ENCODE peak calls at places on chromosomes 7 and 10, in five cellular contexts. Q is adrenal gland, C is body of pancreas, D is uterus, E is esophagus squamous epithelium. N is an unnamed sample.

GRCh38 chr7:66950763-66951162 is 29.7 kb downstream of the TMEM248 start:
- DNase-seq in Q (no peak), C (no peak), D (no peak), E (no peak), N (no peak)

GRCh38 chr7:110948280-110948679 is 142.6 kb upstream of the LRRN3 start:
- DNase-seq in Q (no peak), C (no peak), D (no peak), E (no peak), N (no peak)

GRCh38 chr10:130750441-130750840 is 561.1 kb downstream of the TCERG1L start:
- DNase-seq in Q (peak), C (no peak), D (no peak), E (no peak), N (peak)

GRCh38 chr7:131327049-131327625 is 539 bp upstream of the MKLN1 start:
- DNase-seq in Q (peak), C (no peak), D (no peak), E (no peak), N (no peak)

GRCh38 chr10:42809670-42810069 is 27.1 kb downstream of the BMS1 start:
- DNase-seq in Q (no peak), C (no peak), D (no peak), E (no peak), N (no peak)

GRCh38 chr7:106793015-106793651 is 71.9 kb upstream of the PIK3CG start:
- DNase-seq in Q (no peak), C (peak), D (no peak), E (no peak), N (no peak)

GRCh38 chr7:27101906-27102577 is 441 bp downstream of the HOXA2 start:
- DNase-seq in Q (no peak), C (no peak), D (no peak), E (no peak), N (no peak)

GRCh38 chr7:80218723-80219122 is 84.1 kb downstream of the GNAI1 start:
- DNase-seq in Q (peak), C (no peak), D (no peak), E (no peak), N (no peak)

GRCh38 chr10:85617751-85618150 is 748.8 kb downstream of the GRID1 start:
- DNase-seq in Q (no peak), C (no peak), D (no peak), E (no peak), N (no peak)

GRCh38 chr7:47938574-47939165 is 9.6 kb downstream of the PKD1L1 start:
- DNase-seq in Q (no peak), C (no peak), D (no peak), E (no peak), N (no peak)

GRCh38 chr7:47941136-47941844 is 7.0 kb downstream of the PKD1L1 start:
- DNase-seq in Q (peak), C (no peak), D (no peak), E (no peak), N (no peak)

GRCh38 chr7:47942132-47942531 is 6.1 kb downstream of the PKD1L1 start:
- DNase-seq in Q (no peak), C (no peak), D (no peak), E (no peak), N (no peak)

GRCh38 chr7:47939425-47940036 is 8.7 kb downstream of the PKD1L1 start:
- DNase-seq in Q (no peak), C (no peak), D (no peak), E (no peak), N (no peak)

DNA sequence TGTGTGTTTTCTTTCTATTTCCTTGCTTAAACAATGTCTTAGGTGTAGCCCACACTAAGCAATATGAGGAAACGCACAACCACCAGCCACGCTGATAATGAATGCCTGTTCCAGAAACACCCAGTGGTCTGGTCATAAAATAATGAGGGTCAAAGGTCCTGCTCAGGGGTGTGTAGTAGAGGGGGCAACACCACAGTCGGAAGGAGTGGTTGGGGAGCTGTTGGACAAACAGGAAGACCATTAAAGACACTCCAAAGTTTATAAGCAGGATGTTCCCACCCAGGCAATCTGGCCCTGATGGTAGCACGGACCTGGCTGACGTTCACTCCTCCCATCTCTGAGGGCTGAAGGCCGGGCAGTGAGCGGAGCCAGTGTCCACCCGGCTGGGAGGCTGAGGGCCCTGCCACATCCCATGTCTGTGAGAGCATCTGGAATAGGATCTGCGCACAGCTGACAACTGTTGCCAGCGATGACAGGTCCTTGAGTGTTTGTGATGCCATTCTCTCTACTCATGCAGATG is 7.7 kb downstream of the PKD1L1 start:
- DNase-seq in Q (peak), C (no peak), D (no peak), E (no peak), N (no peak)
- TF ChIP-seq POLR2A in Q (no peak), C (no peak), D (no peak), E (no peak), N (no peak)

GRCh38 chr7:107907-108306 is 84.5 kb upstream of the FAM20C start:
- DNase-seq in Q (no peak), C (no peak), D (no peak), E (no peak), N (no peak)
- TF ChIP-seq POLR2A in Q (no peak), C (no peak), D (no peak), E (no peak), N (no peak)

GRCh38 chr7:100888988-100889760 is at the start of gene UFSP1:
- DNase-seq in Q (peak), C (no peak), D (no peak), E (no peak), N (no peak)
- TF ChIP-seq POLR2A in Q (no peak), C (peak), D (no peak), E (no peak), N (peak)

DNA sequence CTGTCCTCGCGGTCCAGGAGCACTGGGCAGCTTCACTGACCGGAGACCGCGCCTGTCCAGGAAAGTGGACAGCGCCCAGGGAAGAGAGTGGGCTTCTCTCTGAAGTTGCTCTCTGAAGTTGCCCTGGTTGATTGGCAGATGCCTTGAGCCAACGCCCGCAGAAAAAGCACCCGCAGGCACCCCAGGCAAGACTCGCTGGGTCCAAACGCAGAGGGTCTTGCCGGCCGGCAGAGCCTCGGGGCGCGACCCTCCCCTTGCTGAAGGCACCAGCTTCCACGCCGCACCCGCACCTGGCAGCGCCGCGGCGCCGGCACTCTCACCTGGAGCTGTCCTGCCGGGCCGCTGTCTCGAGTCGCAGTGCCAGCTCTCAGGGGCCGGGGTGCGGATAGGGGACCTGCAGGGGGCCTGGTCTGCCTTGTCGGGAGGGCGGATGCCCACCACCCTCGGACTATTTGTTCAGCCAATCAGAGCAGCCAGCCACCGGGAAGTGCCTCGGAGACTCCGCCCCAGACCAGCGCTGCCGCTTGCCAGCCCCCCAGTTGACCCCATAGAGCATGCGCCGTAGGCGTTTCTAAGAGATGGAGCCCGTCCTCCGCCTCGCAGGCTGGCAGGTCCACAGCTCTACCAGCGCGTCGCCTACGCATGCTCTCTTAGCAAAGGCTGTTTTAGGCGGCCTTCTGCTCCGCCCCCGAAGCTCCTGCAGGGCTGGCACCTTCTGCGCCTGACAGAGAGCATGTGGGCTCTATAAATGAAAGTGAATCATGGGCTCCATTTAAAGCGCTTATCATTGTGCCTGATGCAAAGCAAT is at the start of gene LIPA:
- DNase-seq in Q (peak), C (peak), D (peak), E (peak), N (peak)
- TF ChIP-seq POLR2A in Q (peak), C (peak), D (peak), E (no peak), N (peak)

GRCh38 chr10:12129222-12130111 is at the start of gene SEC61A2:
- DNase-seq in Q (peak), C (peak), D (peak), E (peak), N (peak)
- TF ChIP-seq POLR2A in Q (peak), C (peak), D (peak), E (peak), N (peak)

DNA sequence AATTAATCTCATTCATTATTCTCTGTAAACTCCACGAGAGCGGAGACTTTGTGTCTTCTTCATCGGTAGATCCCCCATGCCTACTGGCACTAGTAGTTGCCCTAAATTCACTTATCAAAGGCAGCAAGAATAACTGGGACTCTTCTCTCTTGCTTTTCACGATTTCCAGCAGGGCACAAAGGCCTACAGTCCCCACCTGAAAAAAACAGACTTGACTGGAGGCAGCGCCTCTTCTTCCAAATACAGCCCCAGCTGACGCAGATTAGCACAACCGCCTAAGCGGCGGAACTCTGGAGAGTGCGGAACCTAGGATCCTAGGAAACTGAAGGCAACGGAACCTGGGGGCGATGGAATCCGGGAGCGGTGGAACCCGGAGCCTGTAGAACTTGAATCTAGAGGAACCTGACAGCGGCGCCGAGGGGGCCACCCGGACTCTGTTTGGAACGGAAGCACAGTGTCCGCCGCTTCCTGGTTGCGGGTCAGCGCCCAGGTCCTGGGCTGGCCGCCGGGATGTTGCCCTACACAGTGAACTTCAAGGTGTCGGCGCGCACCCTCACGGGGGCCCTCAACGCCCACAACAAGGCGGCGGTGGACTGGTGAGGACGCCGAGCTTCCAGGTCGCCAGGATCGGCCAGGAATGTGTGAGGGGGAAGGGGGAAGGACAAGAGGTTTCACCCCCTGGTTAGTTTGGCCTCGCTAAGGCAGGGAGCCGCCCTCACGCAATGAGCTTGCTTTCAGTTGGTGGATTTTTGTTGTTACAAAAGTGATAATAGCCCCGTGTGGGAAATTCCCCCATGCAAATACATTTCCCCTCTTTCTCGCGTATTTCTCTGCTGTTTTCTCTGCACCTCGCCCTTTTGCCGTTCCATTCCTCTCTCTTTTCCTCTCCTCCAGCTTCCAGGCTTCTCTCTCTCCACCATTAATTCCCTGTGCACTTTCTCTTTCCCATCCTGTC is at the start of gene WDR11:
- DNase-seq in Q (peak), C (peak), D (peak), E (peak), N (peak)
- TF ChIP-seq POLR2A in Q (peak), C (peak), D (peak), E (no peak), N (peak)

GRCh38 chr7:40263752-40264390 is 129.1 kb downstream of the SUGCT start:
- DNase-seq in Q (no peak), C (no peak), D (no peak), E (no peak), N (no peak)

GRCh38 chr7:40267583-40267982 is 132.8 kb downstream of the SUGCT start:
- DNase-seq in Q (no peak), C (no peak), D (no peak), E (no peak), N (no peak)

DNA sequence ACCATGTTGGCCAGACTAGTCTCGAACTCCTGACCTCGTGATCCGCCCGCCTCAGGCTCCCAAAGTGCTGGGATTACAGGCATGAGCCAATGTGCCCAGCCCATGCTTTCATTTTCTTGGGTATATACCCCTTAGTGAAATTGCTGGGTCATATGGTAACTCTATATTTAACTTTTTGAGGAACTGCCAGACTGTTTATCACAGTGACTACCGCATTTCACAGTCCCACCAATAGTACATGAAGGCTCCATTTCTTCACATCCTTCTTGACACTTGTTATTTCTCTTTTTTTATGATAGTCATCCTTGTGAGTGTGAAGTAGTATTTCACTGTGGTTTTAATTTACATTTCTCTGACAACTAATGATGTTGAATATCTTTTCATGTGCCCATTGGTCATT is 134.0 kb downstream of the SUGCT start:
- DNase-seq in Q (peak), C (no peak), D (no peak), E (no peak), N (no peak)
- TF ChIP-seq POLR2A in Q (no peak), C (no peak), D (no peak), E (no peak), N (no peak)